ENCODE peak calls at places on chromosomes 3 and 15, in nine cellular contexts. O, X, P, E, G, S, R, A and Y are unnamed samples.

GRCh38 chr15:59436774-59437472 is 1.1 kb upstream of the FAM81A start:
- DNase-seq in O (no peak), X (no peak), P (no peak), E (no peak), G (peak; percentile 53), S (no peak), R (no peak), A (no peak), Y (no peak)

GRCh38 chr3:120682095-120682681 is at the start of gene HGD:
- DNase-seq in O (peak; percentile 57), X (peak; percentile 42), P (no peak), E (no peak), G (no peak), S (no peak), R (peak; percentile 28), A (no peak), Y (no peak)

GRCh38 chr3:110743202-110743601 is 328.4 kb upstream of the NECTIN3 start:
- DNase-seq in O (peak; percentile 22), X (no peak), P (no peak), E (no peak), G (no peak), S (no peak), R (no peak), A (no peak), Y (no peak)

GRCh38 chr15:40925863-40926658 is 3.1 kb upstream of the DLL4 start:
- DNase-seq in O (no peak), X (no peak), P (peak; percentile 25), E (no peak), G (peak; percentile 49), S (no peak), R (no peak), A (no peak), Y (peak; percentile 80)

GRCh38 chr3:74000715-74001114 is 376.0 kb upstream of the PDZRN3 start:
- DNase-seq in O (no peak), X (no peak), P (no peak), E (no peak), G (no peak), S (no peak), R (no peak), A (no peak), Y (no peak)

GRCh38 chr3:151037746-151038145 is 47.7 kb upstream of the MED12L start:
- DNase-seq in O (no peak), X (no peak), P (no peak), E (no peak), G (no peak), S (peak; percentile 18), R (peak; percentile 13), A (no peak), Y (peak; percentile 40)

GRCh38 chr15:36778516-36778915 is 199.1 kb downstream of the CDIN1 start:
- DNase-seq in O (no peak), X (no peak), P (no peak), E (no peak), G (no peak), S (no peak), R (no peak), A (no peak), Y (no peak)

GRCh38 chr3:130258532-130258952 is 86.9 kb upstream of the COL6A5 start:
- DNase-seq in O (no peak), X (no peak), P (no peak), E (no peak), G (no peak), S (peak; percentile 38), R (no peak), A (no peak), Y (no peak)

GRCh38 chr3:33134026-33134625 is 20.3 kb downstream of the CRTAP start:
- DNase-seq in O (no peak), X (no peak), P (no peak), E (no peak), G (no peak), S (no peak), R (no peak), A (no peak), Y (no peak)

GRCh38 chr3:194189243-194189791 is 53.4 kb downstream of the HES1 start:
- DNase-seq in O (no peak), X (no peak), P (no peak), E (no peak), G (no peak), S (no peak), R (no peak), A (no peak), Y (no peak)

GRCh38 chr3:63961891-63962290 is 49.7 kb upstream of the SCAANT1 start:
- DNase-seq in O (no peak), X (peak; percentile 15), P (no peak), E (peak; percentile 28), G (peak; percentile 39), S (no peak), R (peak; percentile 40), A (peak; percentile 62), Y (no peak)

GRCh38 chr3:129622933-129623332 is 16.5 kb upstream of the PLXND1 start:
- DNase-seq in O (peak; percentile 12), X (no peak), P (no peak), E (no peak), G (no peak), S (peak; percentile 20), R (no peak), A (no peak), Y (peak; percentile 31)

GRCh38 chr3:141646760-141647561 is 91.1 kb upstream of the RNF7 start:
- DNase-seq in O (peak; percentile 65), X (no peak), P (no peak), E (no peak), G (peak; percentile 73), S (no peak), R (peak; percentile 48), A (peak; percentile 34), Y (peak; percentile 53)

GRCh38 chr15:101232677-101233076 is 19.2 kb downstream of the CHSY1 start:
- DNase-seq in O (no peak), X (no peak), P (no peak), E (no peak), G (peak; percentile 38), S (no peak), R (no peak), A (no peak), Y (peak; percentile 13)

GRCh38 chr15:101233651-101234281 is 18.1 kb downstream of the CHSY1 start:
- DNase-seq in O (no peak), X (no peak), P (no peak), E (no peak), G (no peak), S (no peak), R (no peak), A (no peak), Y (no peak)

GRCh38 chr15:101240364-101240763 is 11.5 kb downstream of the CHSY1 start:
- DNase-seq in O (no peak), X (no peak), P (no peak), E (no peak), G (no peak), S (no peak), R (no peak), A (no peak), Y (no peak)

GRCh38 chr15:101239724-101240136 is 12.1 kb downstream of the CHSY1 start:
- DNase-seq in O (no peak), X (no peak), P (no peak), E (no peak), G (no peak), S (no peak), R (no peak), A (no peak), Y (no peak)

GRCh38 chr15:101237161-101237775 is 14.6 kb downstream of the CHSY1 start:
- DNase-seq in O (no peak), X (no peak), P (no peak), E (no peak), G (no peak), S (no peak), R (no peak), A (no peak), Y (no peak)
- H3K9me3 ChIP-seq in O (no peaks in the 10 kb centered on the region), X (no peaks in the 10 kb centered on the region), P (no peaks in the 10 kb centered on the region), E (no peaks in the 10 kb centered on the region), G (no peaks in the 10 kb centered on the region), S (no peaks in the 10 kb centered on the region), R (no peaks in the 10 kb centered on the region), A (no peaks in the 10 kb centered on the region), Y (no peaks in the 10 kb centered on the region)

GRCh38 chr3:126569390-126569975 is 10.8 kb upstream of the C3orf22 start:
- DNase-seq in O (no peak), X (no peak), P (no peak), E (no peak), G (no peak), S (no peak), R (no peak), A (no peak), Y (no peak)
- H3K9me3 ChIP-seq in O (no peaks in the 10 kb centered on the region), X (no peaks in the 10 kb centered on the region), P (no peaks in the 10 kb centered on the region), E (no peaks in the 10 kb centered on the region), G (no peaks in the 10 kb centered on the region), S (no peaks in the 10 kb centered on the region), R (no peaks in the 10 kb centered on the region), A (no peaks in the 10 kb centered on the region), Y (no peaks in the 10 kb centered on the region)

GRCh38 chr15:90594297-90594696 is 64.6 kb downstream of the CRTC3 start:
- DNase-seq in O (peak; percentile 67), X (peak; percentile 96), P (peak; percentile 48), E (no peak), G (no peak), S (peak; percentile 68), R (no peak), A (no peak), Y (peak; percentile 87)

GRCh38 chr15:90595760-90596155 is 66.0 kb downstream of the CRTC3 start:
- DNase-seq in O (no peak), X (no peak), P (no peak), E (no peak), G (no peak), S (no peak), R (no peak), A (no peak), Y (no peak)

GRCh38 chr15:90592144-90592887 is 62.6 kb downstream of the CRTC3 start:
- DNase-seq in O (no peak), X (no peak), P (no peak), E (no peak), G (no peak), S (no peak), R (no peak), A (peak; percentile 87), Y (no peak)

GRCh38 chr15:90591524-90591923 is 61.8 kb downstream of the CRTC3 start:
- DNase-seq in O (no peak), X (no peak), P (no peak), E (no peak), G (no peak), S (no peak), R (no peak), A (no peak), Y (no peak)

DNA sequence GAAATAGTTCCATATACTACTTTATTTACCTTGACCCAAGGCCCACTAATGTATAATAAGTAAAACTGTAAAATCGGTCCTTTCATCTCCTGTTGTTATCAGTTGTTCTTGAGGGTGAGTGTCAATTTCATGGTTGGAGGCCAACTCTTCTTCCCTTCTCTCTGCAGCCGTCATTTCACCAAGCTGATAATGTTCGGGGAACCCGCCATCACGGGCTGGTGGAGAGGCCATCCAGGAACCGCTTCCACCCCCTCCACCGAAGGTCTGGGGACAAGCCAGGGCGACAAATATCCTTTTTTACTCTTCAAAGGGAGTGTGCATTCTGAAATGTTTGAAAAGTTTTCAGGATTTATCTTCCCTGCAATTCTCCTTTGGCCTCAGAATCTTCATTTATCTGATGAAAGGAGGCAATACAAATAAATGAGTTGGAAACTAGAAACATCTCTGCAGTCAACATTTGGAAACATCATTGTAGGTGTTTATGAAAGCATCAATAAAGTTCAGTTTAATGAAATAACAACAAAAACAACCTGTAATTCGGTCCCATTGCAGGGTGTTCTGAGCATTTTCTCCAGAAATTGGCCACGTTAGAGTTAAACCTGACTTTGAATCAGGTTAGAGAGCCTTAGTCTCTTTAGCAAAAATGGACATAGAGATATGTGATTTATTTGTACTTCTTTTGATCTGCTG is 63.9 kb downstream of the CRTC3 start:
- DNase-seq in O (no peak), X (no peak), P (no peak), E (no peak), G (no peak), S (no peak), R (no peak), A (no peak), Y (no peak)
- H3K9me3 ChIP-seq in O (no peaks in the 10 kb centered on the region), X (no peaks in the 10 kb centered on the region), P (no peaks in the 10 kb centered on the region), E (no peaks in the 10 kb centered on the region), G (no peaks in the 10 kb centered on the region), S (no peaks in the 10 kb centered on the region), R (no peaks in the 10 kb centered on the region), A (no peaks in the 10 kb centered on the region), Y (no peaks in the 10 kb centered on the region)

GRCh38 chr15:73681073-73681472 is 3.1 kb upstream of the CD276 start:
- DNase-seq in O (no peak), X (no peak), P (no peak), E (no peak), G (no peak), S (no peak), R (no peak), A (no peak), Y (no peak)
- H3K9me3 ChIP-seq in O (no peaks in the 10 kb centered on the region), X (no peaks in the 10 kb centered on the region), P (no peaks in the 10 kb centered on the region), E (no peaks in the 10 kb centered on the region), G (no peaks in the 10 kb centered on the region), S (no peaks in the 10 kb centered on the region), R (no peaks in the 10 kb centered on the region), A (no peaks in the 10 kb centered on the region), Y (no peaks in the 10 kb centered on the region)